ENCODE peak calls at places on chromosomes 13 and 19, in four cellular contexts. One of them, this sample, is unnamed.

GRCh38 chr13:45516757-45517156 is 52.0 kb downstream of the COG3 start:
- DNase-seq in cardiac muscle cell: no peak
- DNase-seq in PC-3: no peak
- DNase-seq in testis: no peak
- DNase-seq in this sample: no peak

GRCh38 chr19:48053856-48054255 is 10.0 kb upstream of the CABP5 start:
- DNase-seq in cardiac muscle cell: no peak
- DNase-seq in PC-3: no peak
- DNase-seq in testis: no peak
- DNase-seq in this sample: no peak

GRCh38 chr13:24680258-24680920 is at the start of gene ATP12A:
- DNase-seq in cardiac muscle cell: no peak
- DNase-seq in PC-3: no peak
- DNase-seq in testis: peak; percentile 35
- DNase-seq in this sample: no peak

GRCh38 chr13:20401586-20401957 is 124.1 kb downstream of the CRYL1 start:
- DNase-seq in cardiac muscle cell: peak; percentile 35
- DNase-seq in PC-3: no peak
- DNase-seq in testis: no peak
- DNase-seq in this sample: no peak

GRCh38 chr19:53906211-53907192 is 2.6 kb upstream of the CACNG7 start:
- DNase-seq in cardiac muscle cell: peak; percentile 37
- DNase-seq in PC-3: peak; percentile 39
- DNase-seq in testis: peak; percentile 50
- DNase-seq in this sample: peak; percentile 59

GRCh38 chr19:44596428-44597130 is 16.8 kb upstream of the IGSF23 start:
- DNase-seq in cardiac muscle cell: no peak
- DNase-seq in PC-3: peak; percentile 25
- DNase-seq in testis: no peak
- DNase-seq in this sample: no peak

GRCh38 chr19:16033721-16034120 is 42.6 kb upstream of the TPM4 start:
- DNase-seq in cardiac muscle cell: no peak
- DNase-seq in PC-3: no peak
- DNase-seq in testis: peak; percentile 25
- DNase-seq in this sample: no peak

GRCh38 chr19:28881616-28882015 is 331.3 kb downstream of the UQCRFS1 start:
- DNase-seq in cardiac muscle cell: no peak
- DNase-seq in PC-3: no peak
- DNase-seq in testis: peak; percentile 21
- DNase-seq in this sample: no peak

GRCh38 chr19:21138130-21138529 is 3.7 kb upstream of the ZNF431 start:
- DNase-seq in cardiac muscle cell: no peak
- DNase-seq in PC-3: no peak
- DNase-seq in testis: no peak
- DNase-seq in this sample: no peak

GRCh38 chr13:108551674-108552073 is 77.7 kb upstream of the MYO16 start:
- DNase-seq in cardiac muscle cell: no peak
- DNase-seq in PC-3: no peak
- DNase-seq in testis: no peak
- DNase-seq in this sample: no peak

GRCh38 chr13:46484561-46484960 is 68.4 kb upstream of the LRCH1 start:
- DNase-seq in cardiac muscle cell: no peak
- DNase-seq in PC-3: no peak
- DNase-seq in testis: no peak
- DNase-seq in this sample: no peak

GRCh38 chr19:31338069-31338767 is 11.0 kb downstream of the TSHZ3 start:
- DNase-seq in cardiac muscle cell: peak; percentile 94
- DNase-seq in PC-3: no peak
- DNase-seq in testis: peak; percentile 78
- DNase-seq in this sample: peak; percentile 84

GRCh38 chr19:16025108-16026101 is 50.9 kb upstream of the TPM4 start:
- DNase-seq in cardiac muscle cell: peak; percentile 59
- DNase-seq in PC-3: peak; percentile 71
- DNase-seq in testis: peak; percentile 64
- DNase-seq in this sample: peak; percentile 34

GRCh38 chr19:16208847-16209246 is 11.1 kb downstream of the AP1M1 start:
- DNase-seq in cardiac muscle cell: no peak
- DNase-seq in PC-3: no peak
- DNase-seq in testis: no peak
- DNase-seq in this sample: no peak

GRCh38 chr13:113751491-113751890 is 7.5 kb upstream of the TMEM255B start:
- DNase-seq in cardiac muscle cell: no peak
- DNase-seq in PC-3: no peak
- DNase-seq in testis: no peak
- DNase-seq in this sample: no peak

GRCh38 chr19:15640294-15640903 is at the start of gene CYP4F3:
- DNase-seq in cardiac muscle cell: peak; percentile 6
- DNase-seq in PC-3: peak; percentile 87
- DNase-seq in testis: peak; percentile 89
- DNase-seq in this sample: peak; percentile 57

GRCh38 chr19:18278521-18279265 is 2.7 kb downstream of the JUND start:
- DNase-seq in cardiac muscle cell: peak; percentile 39
- DNase-seq in PC-3: no peak
- DNase-seq in testis: no peak
- DNase-seq in this sample: no peak

GRCh38 chr19:11338164-11338563 is 1.3 kb downstream of the RAB3D start:
- DNase-seq in cardiac muscle cell: no peak
- DNase-seq in PC-3: no peak
- DNase-seq in testis: no peak
- DNase-seq in this sample: no peak

GRCh38 chr13:59750860-59751259 is 412.9 kb downstream of the DIAPH3 start:
- DNase-seq in cardiac muscle cell: peak; percentile 75
- DNase-seq in PC-3: no peak
- DNase-seq in testis: peak; percentile 52
- DNase-seq in this sample: peak; percentile 34

GRCh38 chr13:21234537-21234936 is 58.1 kb downstream of the MRPL57 start:
- DNase-seq in cardiac muscle cell: no peak
- DNase-seq in PC-3: peak; percentile 50
- DNase-seq in testis: no peak
- DNase-seq in this sample: peak; percentile 62

GRCh38 chr13:35954207-35954560 is 177.0 kb downstream of the DCLK1 start:
- DNase-seq in cardiac muscle cell: no peak
- DNase-seq in PC-3: no peak
- DNase-seq in testis: no peak
- DNase-seq in this sample: no peak

GRCh38 chr19:12766051-12766521 is 9.3 kb downstream of the HOOK2 start:
- DNase-seq in cardiac muscle cell: no peak
- DNase-seq in PC-3: peak; percentile 79
- DNase-seq in testis: peak; percentile 84
- DNase-seq in this sample: peak; percentile 92

GRCh38 chr19:48844472-48844871 is 8.2 kb upstream of the HSD17B14 start:
- DNase-seq in cardiac muscle cell: peak; percentile 43
- DNase-seq in PC-3: peak; percentile 39
- DNase-seq in testis: peak; percentile 56
- DNase-seq in this sample: no peak

GRCh38 chr13:39401091-39401647 is 201.8 kb downstream of the LHFPL6 start:
- DNase-seq in cardiac muscle cell: no peak
- DNase-seq in PC-3: no peak
- DNase-seq in testis: no peak
- DNase-seq in this sample: no peak

GRCh38 chr19:35042056-35042730 is 672 bp downstream of the HPN start:
- DNase-seq in cardiac muscle cell: no peak
- DNase-seq in PC-3: no peak
- DNase-seq in testis: no peak
- DNase-seq in this sample: no peak

GRCh38 chr19:35041548-35042055 is at the start of gene HPN:
- DNase-seq in cardiac muscle cell: no peak
- DNase-seq in PC-3: no peak
- DNase-seq in testis: no peak
- DNase-seq in this sample: no peak

GRCh38 chr19:35043906-35044305 is 2.4 kb downstream of the HPN start:
- DNase-seq in cardiac muscle cell: no peak
- DNase-seq in PC-3: no peak
- DNase-seq in testis: no peak
- DNase-seq in this sample: no peak

GRCh38 chr19:35044317-35045117 is 3.0 kb downstream of the HPN start:
- DNase-seq in cardiac muscle cell: peak; percentile 66
- DNase-seq in PC-3: peak; percentile 62
- DNase-seq in testis: peak; percentile 78
- DNase-seq in this sample: peak; percentile 50

GRCh38 chr19:35042954-35043604 is 1.6 kb downstream of the HPN start:
- DNase-seq in cardiac muscle cell: no peak
- DNase-seq in PC-3: no peak
- DNase-seq in testis: no peak
- DNase-seq in this sample: no peak
- H3K4me1 ChIP-seq in cardiac muscle cell: peaks cover 20% of the 10 kb centered on the region
- H3K4me1 ChIP-seq in PC-3: peaks cover 9% of the 10 kb centered on the region
- H3K4me1 ChIP-seq in testis: peaks cover 30% of the 10 kb centered on the region
- H3K4me1 ChIP-seq in this sample: no peaks in the 10 kb centered on the region

GRCh38 chr19:8361921-8362793 is 1.8 kb upstream of the ANGPTL4 start:
- DNase-seq in cardiac muscle cell: peak; percentile 99
- DNase-seq in PC-3: peak; percentile 100
- DNase-seq in testis: peak; percentile 86
- DNase-seq in this sample: peak; percentile 69
- H3K9me3 ChIP-seq in cardiac muscle cell: no peaks in the 10 kb centered on the region
- H3K9me3 ChIP-seq in PC-3: no peaks in the 10 kb centered on the region
- H3K9me3 ChIP-seq in testis: no peaks in the 10 kb centered on the region
- H3K9me3 ChIP-seq in this sample: no peaks in the 10 kb centered on the region

GRCh38 chr13:97658556-97658955 is 224.6 kb downstream of the RAP2A start:
- DNase-seq in cardiac muscle cell: peak; percentile 18
- DNase-seq in PC-3: no peak
- DNase-seq in testis: no peak
- DNase-seq in this sample: no peak

GRCh38 chr13:97660488-97661086 is 226.6 kb downstream of the RAP2A start:
- DNase-seq in cardiac muscle cell: peak; percentile 10
- DNase-seq in PC-3: no peak
- DNase-seq in testis: no peak
- DNase-seq in this sample: no peak

GRCh38 chr13:97653741-97654140 is 219.8 kb downstream of the RAP2A start:
- DNase-seq in cardiac muscle cell: peak; percentile 34
- DNase-seq in PC-3: peak; percentile 16
- DNase-seq in testis: no peak
- DNase-seq in this sample: peak; percentile 51

GRCh38 chr13:97659602-97660001 is 225.6 kb downstream of the RAP2A start:
- DNase-seq in cardiac muscle cell: peak; percentile 59
- DNase-seq in PC-3: no peak
- DNase-seq in testis: peak; percentile 18
- DNase-seq in this sample: peak; percentile 19
- TF ChIP-seq CTCF in cardiac muscle cell: peak; percentile 52
- TF ChIP-seq CTCF in PC-3: peak; percentile 35
- TF ChIP-seq CTCF in testis: peak; percentile 15
- TF ChIP-seq CTCF in this sample: peak; percentile 53

GRCh38 chr19:35746087-35746462 is 624 bp downstream of the PSENEN start:
- DNase-seq in cardiac muscle cell: no peak
- DNase-seq in PC-3: no peak
- DNase-seq in testis: no peak
- DNase-seq in this sample: no peak

GRCh38 chr19:35744688-35745327 is 410 bp downstream of the U2AF1L4 start:
- DNase-seq in cardiac muscle cell: peak; percentile 97
- DNase-seq in PC-3: peak; percentile 90
- DNase-seq in testis: peak; percentile 98
- DNase-seq in this sample: peak; percentile 98

GRCh38 chr19:35745328-35746086 is at the start of the genes PSENEN and U2AF1L4:
- DNase-seq in cardiac muscle cell: peak; percentile 100
- DNase-seq in PC-3: peak; percentile 98
- DNase-seq in testis: peak; percentile 98
- DNase-seq in this sample: peak; percentile 97

GRCh38 chr19:35743640-35744306 is 1.4 kb downstream of the U2AF1L4 start:
- DNase-seq in cardiac muscle cell: no peak
- DNase-seq in PC-3: no peak
- DNase-seq in testis: no peak
- DNase-seq in this sample: no peak

DNA sequence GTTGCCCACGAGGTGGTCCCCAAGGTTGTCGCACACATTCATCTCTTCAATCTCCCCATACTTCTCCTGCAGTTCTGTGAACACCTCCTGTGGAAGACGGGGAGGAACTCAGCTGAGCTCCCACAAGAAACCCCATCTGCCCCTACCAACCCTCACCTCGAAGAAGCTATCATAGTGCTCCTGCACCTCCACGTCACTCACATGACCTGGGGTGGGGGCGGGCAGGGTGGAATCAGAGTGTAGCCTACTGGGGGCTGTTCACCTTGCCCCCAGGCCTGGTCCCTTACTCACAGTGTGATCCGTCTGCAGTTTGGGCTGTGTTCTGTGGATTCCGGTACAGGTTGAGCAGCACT is 907 bp downstream of the U2AF1L4 start:
- DNase-seq in cardiac muscle cell: no peak
- DNase-seq in PC-3: no peak
- DNase-seq in testis: no peak
- DNase-seq in this sample: no peak
- H3K4me1 ChIP-seq in cardiac muscle cell: peaks cover 3% of the 10 kb centered on the region
- H3K4me1 ChIP-seq in PC-3: peaks cover 22% of the 10 kb centered on the region
- H3K4me1 ChIP-seq in testis: peaks cover 22% of the 10 kb centered on the region
- H3K4me1 ChIP-seq in this sample: peaks cover 6% of the 10 kb centered on the region

DNA sequence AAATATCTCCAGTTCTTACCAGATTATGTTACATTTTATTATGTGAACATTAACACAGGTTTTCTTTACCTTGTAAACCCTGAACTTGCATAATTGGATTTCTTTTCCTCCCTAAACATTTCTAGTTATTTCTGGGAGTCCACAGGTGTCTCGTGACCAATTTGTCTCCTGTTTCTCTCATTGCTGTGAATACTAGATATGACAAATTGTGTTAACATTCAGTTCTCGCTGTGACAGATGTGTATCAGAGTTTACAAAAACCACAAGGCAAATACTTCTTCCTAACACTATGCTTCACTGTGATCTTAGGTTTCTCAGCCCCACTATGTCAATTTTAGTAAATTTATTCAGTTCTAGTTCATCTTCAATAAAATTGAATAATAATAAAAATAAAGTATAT is 1554.9 kb downstream of the EFNB2 start:
- DNase-seq in cardiac muscle cell: no peak
- DNase-seq in PC-3: no peak
- DNase-seq in testis: no peak
- DNase-seq in this sample: no peak
- H3K9me3 ChIP-seq in cardiac muscle cell: no peaks in the 10 kb centered on the region
- H3K9me3 ChIP-seq in PC-3: no peaks in the 10 kb centered on the region
- H3K9me3 ChIP-seq in testis: no peaks in the 10 kb centered on the region
- H3K9me3 ChIP-seq in this sample: no peaks in the 10 kb centered on the region

DNA sequence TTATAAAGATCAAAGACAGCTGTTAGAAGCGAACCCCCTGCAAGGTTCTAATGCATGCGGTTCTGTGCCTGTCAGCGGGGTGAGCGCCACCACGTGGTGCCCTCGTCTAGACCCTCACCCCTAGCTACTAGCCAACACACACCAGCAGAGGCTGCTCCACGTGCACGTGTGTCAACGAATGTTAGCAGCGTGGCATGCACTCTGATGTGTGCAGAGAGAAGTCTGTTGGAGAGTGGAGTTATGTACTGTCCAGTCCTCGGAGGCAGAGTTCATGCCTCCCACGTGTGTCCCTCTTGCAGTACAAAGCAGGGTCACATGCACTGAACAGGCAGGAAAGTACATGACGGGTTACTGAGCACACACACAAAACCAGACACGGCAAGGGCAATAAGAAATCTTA is 75.0 kb upstream of the SLC15A1 start:
- DNase-seq in cardiac muscle cell: no peak
- DNase-seq in PC-3: no peak
- DNase-seq in testis: no peak
- DNase-seq in this sample: no peak
- TF ChIP-seq CTCF in cardiac muscle cell: no peak
- TF ChIP-seq CTCF in PC-3: no peak
- TF ChIP-seq CTCF in testis: no peak
- TF ChIP-seq CTCF in this sample: no peak

GRCh38 chr19:41945135-41945766 is 13.9 kb downstream of the RABAC1 start:
- DNase-seq in cardiac muscle cell: no peak
- DNase-seq in PC-3: no peak
- DNase-seq in testis: no peak
- DNase-seq in this sample: no peak
- H3K4me1 ChIP-seq in cardiac muscle cell: no peaks in the 10 kb centered on the region
- H3K4me1 ChIP-seq in PC-3: no peaks in the 10 kb centered on the region
- H3K4me1 ChIP-seq in testis: peaks cover 3% of the 10 kb centered on the region
- H3K4me1 ChIP-seq in this sample: no peaks in the 10 kb centered on the region

This sample was measured in BE2C.